ENCODE peak calls at places on chromosomes 12 and 14, in seven cellular contexts. One of them, this sample, is unnamed.

GRCh38 chr12:116148844-116149243 is 128.6 kb downstream of the MED13L start:
- DNase-seq in HCT116: no peak
- DNase-seq in sigmoid colon: no peak
- DNase-seq in gastrocnemius medialis: no peak
- DNase-seq in HepG2: no peak
- DNase-seq in adrenal gland: no peak
- DNase-seq in IMR-90: no peak
- DNase-seq in this sample: no peak

GRCh38 chr14:103141117-103141796 is 18.0 kb downstream of the TNFAIP2 start:
- DNase-seq in HCT116: peak
- DNase-seq in sigmoid colon: no peak
- DNase-seq in gastrocnemius medialis: no peak
- DNase-seq in HepG2: peak
- DNase-seq in adrenal gland: peak
- DNase-seq in IMR-90: peak
- DNase-seq in this sample: no peak

GRCh38 chr12:111446631-111447570 is 41.2 kb downstream of the SH2B3 start:
- DNase-seq in HCT116: no peak
- DNase-seq in sigmoid colon: peak
- DNase-seq in gastrocnemius medialis: peak
- DNase-seq in HepG2: no peak
- DNase-seq in adrenal gland: peak
- DNase-seq in IMR-90: no peak
- DNase-seq in this sample: peak

GRCh38 chr14:97977711-97978261 is 1180.6 kb downstream of the VRK1 start:
- DNase-seq in HCT116: no peak
- DNase-seq in sigmoid colon: peak
- DNase-seq in gastrocnemius medialis: peak
- DNase-seq in HepG2: no peak
- DNase-seq in adrenal gland: peak
- DNase-seq in IMR-90: no peak
- DNase-seq in this sample: peak

GRCh38 chr14:66117600-66117999 is 368.6 kb upstream of the CCDC196 start:
- DNase-seq in HCT116: peak
- DNase-seq in sigmoid colon: no peak
- DNase-seq in gastrocnemius medialis: no peak
- DNase-seq in HepG2: no peak
- DNase-seq in adrenal gland: no peak
- DNase-seq in IMR-90: peak
- DNase-seq in this sample: no peak

GRCh38 chr12:16330554-16330953 is 16.9 kb upstream of the MGST1 start:
- DNase-seq in HCT116: no peak
- DNase-seq in sigmoid colon: no peak
- DNase-seq in gastrocnemius medialis: no peak
- DNase-seq in HepG2: no peak
- DNase-seq in adrenal gland: no peak
- DNase-seq in IMR-90: no peak
- DNase-seq in this sample: no peak

GRCh38 chr14:101932668-101933067 is 31.7 kb upstream of the DYNC1H1 start:
- DNase-seq in HCT116: no peak
- DNase-seq in sigmoid colon: peak
- DNase-seq in gastrocnemius medialis: no peak
- DNase-seq in HepG2: peak
- DNase-seq in adrenal gland: peak
- DNase-seq in IMR-90: peak
- DNase-seq in this sample: no peak

GRCh38 chr14:94008234-94008633 is 11.1 kb downstream of the CCDC197 start:
- DNase-seq in HCT116: no peak
- DNase-seq in sigmoid colon: no peak
- DNase-seq in gastrocnemius medialis: no peak
- DNase-seq in HepG2: no peak
- DNase-seq in adrenal gland: no peak
- DNase-seq in IMR-90: no peak
- DNase-seq in this sample: no peak

GRCh38 chr12:118302053-118302452 is 70.7 kb downstream of the TAOK3 start:
- DNase-seq in HCT116: no peak
- DNase-seq in sigmoid colon: no peak
- DNase-seq in gastrocnemius medialis: no peak
- DNase-seq in HepG2: no peak
- DNase-seq in adrenal gland: no peak
- DNase-seq in IMR-90: peak
- DNase-seq in this sample: no peak

GRCh38 chr14:93120522-93120921 is 4.8 kb upstream of the ITPK1 start:
- DNase-seq in HCT116: no peak
- DNase-seq in sigmoid colon: no peak
- DNase-seq in gastrocnemius medialis: no peak
- DNase-seq in HepG2: no peak
- DNase-seq in adrenal gland: no peak
- DNase-seq in IMR-90: no peak
- DNase-seq in this sample: no peak

GRCh38 chr12:106997916-106998315 is 11.0 kb upstream of the MTERF2 start:
- DNase-seq in HCT116: no peak
- DNase-seq in sigmoid colon: no peak
- DNase-seq in gastrocnemius medialis: no peak
- DNase-seq in HepG2: no peak
- DNase-seq in adrenal gland: no peak
- DNase-seq in IMR-90: no peak
- DNase-seq in this sample: no peak

GRCh38 chr14:101225116-101225728 is 321.7 kb upstream of the RTL1 start:
- DNase-seq in HCT116: no peak
- DNase-seq in sigmoid colon: no peak
- DNase-seq in gastrocnemius medialis: no peak
- DNase-seq in HepG2: no peak
- DNase-seq in adrenal gland: no peak
- DNase-seq in IMR-90: no peak
- DNase-seq in this sample: peak

GRCh38 chr12:118055144-118055557 is 5.8 kb downstream of the WSB2 start:
- DNase-seq in HCT116: no peak
- DNase-seq in sigmoid colon: no peak
- DNase-seq in gastrocnemius medialis: peak
- DNase-seq in HepG2: peak
- DNase-seq in adrenal gland: peak
- DNase-seq in IMR-90: peak
- DNase-seq in this sample: peak

GRCh38 chr14:100359881-100360280 is 36.7 kb downstream of the SLC25A47 start:
- DNase-seq in HCT116: no peak
- DNase-seq in sigmoid colon: no peak
- DNase-seq in gastrocnemius medialis: no peak
- DNase-seq in HepG2: no peak
- DNase-seq in adrenal gland: no peak
- DNase-seq in IMR-90: no peak
- DNase-seq in this sample: peak

GRCh38 chr12:127400231-127400630 is 866.7 kb upstream of the TMEM132C start:
- DNase-seq in HCT116: no peak
- DNase-seq in sigmoid colon: no peak
- DNase-seq in gastrocnemius medialis: no peak
- DNase-seq in HepG2: no peak
- DNase-seq in adrenal gland: no peak
- DNase-seq in IMR-90: no peak
- DNase-seq in this sample: no peak

GRCh38 chr14:66572836-66573235 is 64.9 kb downstream of the GPHN start:
- DNase-seq in HCT116: no peak
- DNase-seq in sigmoid colon: no peak
- DNase-seq in gastrocnemius medialis: no peak
- DNase-seq in HepG2: no peak
- DNase-seq in adrenal gland: no peak
- DNase-seq in IMR-90: no peak
- DNase-seq in this sample: no peak

GRCh38 chr12:6925239-6925542 is 2.6 kb upstream of the ATN1 start:
- DNase-seq in HCT116: no peak
- DNase-seq in sigmoid colon: no peak
- DNase-seq in gastrocnemius medialis: no peak
- DNase-seq in HepG2: no peak
- DNase-seq in adrenal gland: no peak
- DNase-seq in IMR-90: no peak
- DNase-seq in this sample: no peak
- TF ChIP-seq POLR2A in HCT116: no peak
- TF ChIP-seq POLR2A in sigmoid colon: no peak
- TF ChIP-seq POLR2A in gastrocnemius medialis: no peak
- TF ChIP-seq POLR2A in HepG2: no peak
- TF ChIP-seq POLR2A in adrenal gland: no peak
- TF ChIP-seq POLR2A in IMR-90: no peak
- TF ChIP-seq POLR2A in this sample: no peak

DNA sequence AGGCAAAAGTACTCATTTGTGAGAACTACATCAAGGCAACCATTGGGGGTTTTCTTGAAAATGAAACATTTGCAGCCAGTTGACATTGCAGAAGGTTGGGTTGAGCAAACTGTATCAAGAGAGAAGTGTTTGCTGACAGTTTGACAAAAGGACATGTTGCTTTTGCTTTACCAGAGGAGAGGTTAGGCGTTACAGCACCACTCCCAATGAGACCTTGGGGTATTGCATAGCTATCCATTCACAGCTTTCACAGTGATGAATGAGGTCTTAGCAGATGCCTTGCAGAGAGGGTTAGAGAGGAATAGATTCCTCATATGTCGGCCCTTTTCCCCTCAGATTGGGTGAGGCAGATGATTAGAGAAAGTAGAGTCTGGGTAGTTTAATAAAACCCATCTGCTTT is 988.9 kb upstream of the FLRT2 start:
- DNase-seq in HCT116: no peak
- DNase-seq in sigmoid colon: no peak
- DNase-seq in gastrocnemius medialis: no peak
- DNase-seq in HepG2: no peak
- DNase-seq in adrenal gland: no peak
- DNase-seq in IMR-90: no peak
- DNase-seq in this sample: no peak
- H3K4me3 ChIP-seq in HCT116: no peak
- H3K4me3 ChIP-seq in sigmoid colon: no peak
- H3K4me3 ChIP-seq in gastrocnemius medialis: no peak
- H3K4me3 ChIP-seq in HepG2: no peak
- H3K4me3 ChIP-seq in adrenal gland: no peak
- H3K4me3 ChIP-seq in IMR-90: no peak
- H3K4me3 ChIP-seq in this sample: no peak

GRCh38 chr14:52895000-52895399 is 55.9 kb downstream of the FERMT2 start:
- DNase-seq in HCT116: peak
- DNase-seq in sigmoid colon: no peak
- DNase-seq in gastrocnemius medialis: no peak
- DNase-seq in HepG2: no peak
- DNase-seq in adrenal gland: no peak
- DNase-seq in IMR-90: peak
- DNase-seq in this sample: no peak

GRCh38 chr14:52888839-52889838 is 61.7 kb downstream of the FERMT2 start:
- DNase-seq in HCT116: no peak
- DNase-seq in sigmoid colon: no peak
- DNase-seq in gastrocnemius medialis: no peak
- DNase-seq in HepG2: no peak
- DNase-seq in adrenal gland: no peak
- DNase-seq in IMR-90: no peak
- DNase-seq in this sample: no peak

GRCh38 chr14:52888159-52888558 is 62.7 kb downstream of the FERMT2 start:
- DNase-seq in HCT116: no peak
- DNase-seq in sigmoid colon: no peak
- DNase-seq in gastrocnemius medialis: no peak
- DNase-seq in HepG2: no peak
- DNase-seq in adrenal gland: no peak
- DNase-seq in IMR-90: no peak
- DNase-seq in this sample: no peak

DNA sequence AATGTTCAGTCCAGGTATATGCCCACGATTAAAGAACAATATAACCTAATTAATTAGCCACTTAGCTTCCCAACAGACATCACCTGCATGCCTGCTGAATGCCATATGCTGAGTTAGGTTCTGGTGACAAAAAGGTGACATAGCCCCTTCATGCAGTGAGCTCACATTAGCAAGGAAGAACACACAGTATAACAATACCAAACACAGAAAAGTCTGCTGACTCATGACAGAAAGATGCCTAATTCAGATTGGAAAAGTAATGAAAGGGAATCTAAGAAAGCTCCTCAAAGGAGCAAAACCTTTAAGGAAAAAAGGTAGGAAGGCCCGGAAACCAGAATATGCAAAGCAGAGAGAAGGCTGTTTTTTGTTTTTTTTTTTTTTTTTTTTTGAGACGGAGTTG is 59.0 kb downstream of the FERMT2 start:
- DNase-seq in HCT116: no peak
- DNase-seq in sigmoid colon: no peak
- DNase-seq in gastrocnemius medialis: no peak
- DNase-seq in HepG2: no peak
- DNase-seq in adrenal gland: no peak
- DNase-seq in IMR-90: no peak
- DNase-seq in this sample: no peak
- TF ChIP-seq CTCF in HCT116: no peak
- TF ChIP-seq CTCF in sigmoid colon: no peak
- TF ChIP-seq CTCF in gastrocnemius medialis: no peak
- TF ChIP-seq CTCF in HepG2: no peak
- TF ChIP-seq CTCF in adrenal gland: no peak
- TF ChIP-seq CTCF in IMR-90: no peak
- TF ChIP-seq CTCF in this sample: no peak

DNA sequence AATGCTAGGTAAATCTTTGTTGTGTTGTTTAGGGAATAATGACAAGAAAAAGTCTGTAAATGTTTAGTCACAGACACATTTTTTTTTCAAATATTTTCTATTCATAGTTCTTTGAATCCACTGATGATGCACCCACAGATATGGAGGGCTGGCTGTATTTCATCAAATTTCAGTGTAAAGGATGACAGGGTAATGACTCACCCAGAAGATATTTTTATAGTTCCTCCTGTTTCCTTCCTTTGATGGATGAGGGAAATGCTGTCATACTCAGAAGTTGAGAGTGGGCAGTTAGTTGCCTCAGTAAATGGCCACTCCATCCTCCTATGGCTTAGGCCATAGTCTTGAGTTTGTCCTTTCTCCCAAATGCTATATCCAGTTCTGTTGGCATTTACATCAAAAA is 76.9 kb upstream of the REP15 start:
- DNase-seq in HCT116: peak
- DNase-seq in sigmoid colon: no peak
- DNase-seq in gastrocnemius medialis: no peak
- DNase-seq in HepG2: peak
- DNase-seq in adrenal gland: peak
- DNase-seq in IMR-90: peak
- DNase-seq in this sample: no peak
- TF ChIP-seq POLR2A in HCT116: no peak
- TF ChIP-seq POLR2A in sigmoid colon: no peak
- TF ChIP-seq POLR2A in gastrocnemius medialis: no peak
- TF ChIP-seq POLR2A in HepG2: no peak
- TF ChIP-seq POLR2A in adrenal gland: no peak
- TF ChIP-seq POLR2A in IMR-90: no peak
- TF ChIP-seq POLR2A in this sample: no peak

This sample was measured in lower leg skin.